ENCODE peak calls at places on chromosomes 6 and 20, in five cellular contexts. K is endodermal cell, T is adipocyte, R is fibroblast of lung, U is mammary epithelial cell. I is an unnamed sample.
A peak's percentile ranks its signal among the peaks of the same experiment; 100 is the strongest.

GRCh38 chr6:147200711-147201110 is 3.5 kb upstream of the STXBP5 start:
- DNase-seq in K (no peak), T (no peak), R (no peak), U (no peak), I (no peak)

GRCh38 chr6:44858998-44859397 is 469.1 kb upstream of the RUNX2 start:
- DNase-seq in K (no peak), T (peak; percentile 42), R (peak; percentile 5), U (no peak), I (no peak)

GRCh38 chr20:44016525-44016924 is 101.9 kb downstream of the TOX2 start:
- DNase-seq in K (no peak), T (no peak), R (no peak), U (no peak), I (no peak)

GRCh38 chr6:19812512-19813119 is 24.6 kb upstream of the ID4 start:
- DNase-seq in K (no peak), T (peak; percentile 53), R (peak; percentile 68), U (peak; percentile 8), I (no peak)

GRCh38 chr6:89355511-89356185 is 3.1 kb upstream of the UBE2J1 start:
- DNase-seq in K (no peak), T (no peak), R (no peak), U (no peak), I (no peak)

GRCh38 chr6:40320947-40321346 is 266.2 kb downstream of the LRFN2 start:
- DNase-seq in K (no peak), T (no peak), R (no peak), U (no peak), I (no peak)

GRCh38 chr6:170051229-170052172 is 239.4 kb downstream of the DLL1 start:
- DNase-seq in K (no peak), T (no peak), R (no peak), U (no peak), I (no peak)

GRCh38 chr6:40743690-40744446 is 156.7 kb upstream of the LRFN2 start:
- DNase-seq in K (peak; percentile 68), T (no peak), R (no peak), U (no peak), I (no peak)

GRCh38 chr6:161100072-161100471 is 108.5 kb downstream of the MAP3K4 start:
- DNase-seq in K (no peak), T (no peak), R (no peak), U (no peak), I (no peak)

GRCh38 chr20:49713779-49714712 is at the start of gene B4GALT5:
- DNase-seq in K (peak; percentile 96), T (peak; percentile 89), R (peak; percentile 87), U (no peak), I (peak; percentile 59)

GRCh38 chr20:38230957-38231785 is 29.4 kb downstream of the KIAA1755 start:
- DNase-seq in K (no peak), T (no peak), R (no peak), U (peak; percentile 49), I (no peak)

GRCh38 chr6:17861361-17861760 is 126.1 kb downstream of the KIF13A start:
- DNase-seq in K (no peak), T (no peak), R (no peak), U (no peak), I (no peak)

GRCh38 chr6:133368664-133369063 is 127.5 kb downstream of the EYA4 start:
- DNase-seq in K (no peak), T (no peak), R (peak; percentile 22), U (no peak), I (no peak)

GRCh38 chr6:37134622-37135191 is 35.2 kb upstream of the PIM1 start:
- DNase-seq in K (no peak), T (peak; percentile 95), R (peak; percentile 94), U (peak; percentile 95), I (peak; percentile 82)
- H3K9ac ChIP-seq in K (no peak overlapping the region), T (peak overlapping the region; percentile 71), R (peak overlapping the region; percentile 21), U (peak overlapping the region; percentile 42), I (peak overlapping the region; percentile 62)

DNA sequence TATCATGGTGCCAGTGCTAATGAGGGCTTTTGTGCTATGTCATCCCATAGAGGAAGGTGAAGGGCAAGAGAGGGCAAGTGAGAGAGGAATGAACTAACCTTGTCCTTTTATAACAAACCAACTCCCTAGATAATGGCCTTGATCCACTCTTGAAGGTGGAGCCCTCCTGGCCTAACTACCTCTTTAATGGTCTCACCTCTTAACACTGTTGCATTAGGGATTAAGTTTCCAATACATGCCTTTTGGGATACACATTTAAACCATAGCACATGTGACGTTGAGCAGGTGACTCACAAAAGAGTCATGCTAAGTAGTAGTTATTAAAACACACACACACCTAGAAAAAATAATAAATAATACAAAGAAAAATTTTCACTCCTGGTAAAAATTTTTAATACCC is 36.9 kb downstream of the CCN2 start:
- DNase-seq in K (no peak), T (no peak), R (peak; percentile 45), U (peak; percentile 63), I (no peak)
- H3K36me3 ChIP-seq in K (no peaks in the 10 kb centered on the region), T (no peaks in the 10 kb centered on the region), R (no peaks in the 10 kb centered on the region), U (no peaks in the 10 kb centered on the region), I (no peaks in the 10 kb centered on the region)

GRCh38 chr6:166997348-166997747 is 1.8 kb upstream of the CEP43 start:
- DNase-seq in K (no peak), T (no peak), R (no peak), U (no peak), I (no peak)
- H3K9ac ChIP-seq in K (no peak overlapping the region), T (peak overlapping the region; percentile 47), R (no peak overlapping the region), U (no peak overlapping the region), I (peak overlapping the region; percentile 45)

GRCh38 chr6:15249371-15250019 is 3.6 kb downstream of the JARID2 start:
- DNase-seq in K (no peak), T (peak; percentile 58), R (no peak), U (no peak), I (no peak)

GRCh38 chr6:15250440-15251168 is 4.7 kb downstream of the JARID2 start:
- DNase-seq in K (no peak), T (no peak), R (no peak), U (no peak), I (no peak)

GRCh38 chr6:15253107-15254073 is 7.5 kb downstream of the JARID2 start:
- DNase-seq in K (no peak), T (no peak), R (no peak), U (no peak), I (no peak)

GRCh38 chr6:15254074-15254975 is 8.5 kb downstream of the JARID2 start:
- DNase-seq in K (peak; percentile 68), T (no peak), R (peak; percentile 33), U (no peak), I (no peak)

GRCh38 chr6:15252205-15252604 is 6.3 kb downstream of the JARID2 start:
- DNase-seq in K (no peak), T (no peak), R (no peak), U (no peak), I (no peak)
- H3K36me3 ChIP-seq in K (no peaks in the 10 kb centered on the region), T (no peaks in the 10 kb centered on the region), R (no peaks in the 10 kb centered on the region), U (no peaks in the 10 kb centered on the region), I (no peaks in the 10 kb centered on the region)

DNA sequence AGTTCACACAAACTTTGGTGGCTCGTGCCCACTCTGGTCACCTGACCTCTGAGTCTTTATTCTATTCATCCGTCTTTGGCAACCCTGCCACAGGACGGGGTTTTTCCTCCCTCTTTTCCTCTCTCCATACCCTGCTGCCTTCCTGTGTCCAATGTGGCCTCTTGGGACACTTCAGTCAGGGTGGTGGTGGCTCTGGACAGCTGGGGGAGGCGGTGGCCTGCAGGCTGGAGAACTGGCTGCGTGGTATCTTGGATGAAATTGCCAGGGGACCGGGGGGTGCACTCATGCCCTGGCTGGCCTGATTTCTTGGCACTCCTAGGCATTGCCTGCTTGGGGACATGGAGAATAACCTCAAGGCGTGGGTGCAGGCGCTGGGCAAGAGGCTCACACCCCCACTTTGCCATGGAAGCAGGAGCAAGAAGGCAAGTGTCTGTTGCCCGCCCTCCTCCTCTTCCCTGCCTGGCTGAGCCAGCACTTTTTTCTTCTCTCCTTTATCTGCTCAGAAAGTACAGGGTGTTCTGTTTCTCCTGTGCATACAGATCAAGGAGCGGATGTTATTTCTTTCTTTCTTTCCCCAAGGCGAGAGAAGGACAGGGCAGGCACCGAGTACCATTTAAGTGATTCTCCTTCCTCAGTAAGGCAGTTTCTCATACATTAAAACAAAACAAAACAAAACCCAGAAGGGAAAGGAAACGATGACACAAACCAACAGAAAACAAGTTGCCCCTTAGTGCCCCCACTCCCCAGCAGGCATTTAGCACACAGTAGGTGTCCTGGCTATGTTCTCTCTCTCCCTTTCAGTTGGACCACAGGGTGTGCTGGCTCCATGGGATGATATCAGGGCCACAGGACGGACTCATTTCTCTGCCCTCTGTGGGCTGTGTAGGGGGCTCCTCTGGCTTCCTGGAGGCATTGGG is 155.5 kb upstream of the RNF24 start:
- DNase-seq in K (no peak), T (peak; percentile 11), R (no peak), U (no peak), I (no peak)
- H3K9ac ChIP-seq in K (no peak overlapping the region), T (peak overlapping the region; percentile 76), R (no peak overlapping the region), U (no peak overlapping the region), I (no peak overlapping the region)

DNA sequence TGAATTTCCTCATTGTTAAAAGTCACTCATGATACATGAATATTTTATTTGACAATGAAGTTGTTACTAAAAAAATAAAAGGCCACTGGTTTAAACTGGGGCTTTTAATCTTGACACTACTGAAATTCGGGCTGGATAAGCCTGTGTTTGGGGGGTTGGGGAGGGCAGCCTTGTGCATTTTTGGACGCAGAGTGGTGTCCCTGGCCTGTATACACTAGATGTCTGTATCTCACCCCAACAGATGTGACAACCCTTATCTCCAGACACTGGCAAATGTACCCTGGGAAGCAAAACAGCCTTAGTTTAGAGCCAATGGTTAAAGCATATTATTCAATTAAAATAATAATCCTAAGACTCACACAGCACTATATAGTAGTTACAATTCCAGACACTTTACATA is 24.8 kb downstream of the MAN1A1 start:
- DNase-seq in K (no peak), T (no peak), R (no peak), U (no peak), I (no peak)
- H3K36me3 ChIP-seq in K (peaks cover 6% of the 10 kb centered on the region), T (peaks cover 48% of the 10 kb centered on the region), R (no peaks in the 10 kb centered on the region), U (no peaks in the 10 kb centered on the region), I (no peaks in the 10 kb centered on the region)

GRCh38 chr6:27888576-27888975 is 23.6 kb downstream of the OR2B2 start:
- DNase-seq in K (peak; percentile 68), T (no peak), R (no peak), U (no peak), I (no peak)
- H3K9ac ChIP-seq in K (no peak overlapping the region), T (no peak overlapping the region), R (no peak overlapping the region), U (no peak overlapping the region), I (no peak overlapping the region)

GRCh38 chr6:24916496-24916895 is 19.3 kb downstream of the RIPOR2 start:
- DNase-seq in K (no peak), T (no peak), R (no peak), U (no peak), I (no peak)
- H3K36me3 ChIP-seq in K (no peaks in the 10 kb centered on the region), T (no peaks in the 10 kb centered on the region), R (no peaks in the 10 kb centered on the region), U (no peaks in the 10 kb centered on the region), I (no peaks in the 10 kb centered on the region)

DNA sequence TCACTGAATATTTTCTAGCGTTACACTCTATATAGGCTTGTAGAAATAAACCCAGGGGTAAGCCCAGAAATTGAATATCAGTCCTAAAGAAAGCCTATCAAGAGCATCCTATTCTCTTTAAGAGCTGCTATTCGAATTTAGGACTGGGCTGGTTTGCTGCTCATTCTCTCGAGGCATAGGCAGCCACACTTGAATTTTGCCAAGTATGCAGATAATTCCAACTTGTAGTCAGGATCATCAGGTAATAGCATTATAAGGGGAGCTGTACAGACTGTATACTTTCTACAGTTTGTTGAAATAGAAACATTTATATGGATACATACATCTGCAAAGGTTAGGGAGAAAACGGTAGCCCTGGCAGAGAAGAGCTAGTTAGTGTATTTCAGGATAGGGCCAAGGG is 2.1 kb upstream of the ZBTB2 start:
- DNase-seq in K (no peak), T (no peak), R (no peak), U (no peak), I (no peak)
- H3K9ac ChIP-seq in K (peak overlapping the region; percentile 43), T (peak overlapping the region; percentile 17), R (no peak overlapping the region), U (no peak overlapping the region), I (no peak overlapping the region)

GRCh38 chr20:63876489-63877036 is 11.5 kb downstream of the TPD52L2 start:
- DNase-seq in K (no peak), T (no peak), R (no peak), U (no peak), I (no peak)
- H3K36me3 ChIP-seq in K (peaks cover 54% of the 10 kb centered on the region), T (peaks cover 71% of the 10 kb centered on the region), R (peaks cover 37% of the 10 kb centered on the region), U (peaks cover 50% of the 10 kb centered on the region), I (peaks cover 15% of the 10 kb centered on the region)

I was measured in colonic mucosa.